ENCODE peak calls at places on chromosomes 12 and 14, in ten cellular contexts. G, D, W, R, O, C, Q, T, L and H are unnamed samples.

GRCh38 chr12:120710805-120711296 is 593 bp downstream of the UNC119B start:
- DNase-seq in D (no peak), L (no peak), G (peak; percentile 37), W (no peak), O (peak; percentile 65), C (peak; percentile 70), T (peak; percentile 22), Q (peak; percentile 65), R (no peak), H (peak; percentile 47)

GRCh38 chr14:21205678-21206581 is 50.1 kb upstream of the OR5AU1 start:
- DNase-seq in T (no peak), L (no peak), R (no peak), D (no peak), Q (no peak), G (no peak), W (no peak), C (no peak), O (no peak), H (no peak)

GRCh38 chr14:45426685-45427282 is 173.8 kb upstream of the MIS18BP1 start:
- DNase-seq in L (peak; percentile 46), W (peak; percentile 65), R (no peak), O (peak; percentile 75), C (no peak), D (peak; percentile 50), T (no peak), Q (peak; percentile 54), G (peak; percentile 39), H (peak; percentile 22)

GRCh38 chr12:30862486-30862885 is 64.1 kb upstream of the TSPAN11 start:
- DNase-seq in R (no peak), Q (no peak), C (no peak), T (no peak), D (no peak), G (no peak), L (peak; percentile 90), W (peak; percentile 85), O (no peak), H (no peak)

GRCh38 chr12:27969011-27969900 is 3.3 kb downstream of the PTHLH start:
- DNase-seq in R (peak; percentile 58), C (peak; percentile 63), T (peak; percentile 29), D (no peak), W (peak; percentile 51), Q (no peak), L (peak; percentile 29), O (peak; percentile 54), G (no peak), H (peak; percentile 31)

GRCh38 chr14:55974046-55974582 is 144.1 kb upstream of the PELI2 start:
- DNase-seq in G (no peak), L (peak; percentile 16), D (no peak), T (no peak), Q (no peak), W (no peak), O (no peak), R (no peak), C (no peak), H (no peak)

GRCh38 chr12:80627773-80628172 is 79.7 kb upstream of the MYF6 start:
- DNase-seq in T (no peak), R (no peak), G (no peak), W (peak; percentile 79), D (peak; percentile 82), L (peak; percentile 76), O (no peak), C (no peak), Q (no peak), H (no peak)

GRCh38 chr12:92505373-92506340 is 197.1 kb upstream of the PLEKHG7 start:
- DNase-seq in D (no peak), G (peak; percentile 87), C (peak; percentile 66), O (peak; percentile 51), R (peak; percentile 70), L (peak; percentile 65), W (peak; percentile 67), T (no peak), Q (peak; percentile 73), H (no peak)

GRCh38 chr12:101298426-101298825 is 18.5 kb downstream of the UTP20 start:
- DNase-seq in R (no peak), L (peak; percentile 62), W (peak; percentile 93), Q (no peak), G (no peak), D (peak; percentile 50), T (peak; percentile 10), O (no peak), C (no peak), H (no peak)

DNA sequence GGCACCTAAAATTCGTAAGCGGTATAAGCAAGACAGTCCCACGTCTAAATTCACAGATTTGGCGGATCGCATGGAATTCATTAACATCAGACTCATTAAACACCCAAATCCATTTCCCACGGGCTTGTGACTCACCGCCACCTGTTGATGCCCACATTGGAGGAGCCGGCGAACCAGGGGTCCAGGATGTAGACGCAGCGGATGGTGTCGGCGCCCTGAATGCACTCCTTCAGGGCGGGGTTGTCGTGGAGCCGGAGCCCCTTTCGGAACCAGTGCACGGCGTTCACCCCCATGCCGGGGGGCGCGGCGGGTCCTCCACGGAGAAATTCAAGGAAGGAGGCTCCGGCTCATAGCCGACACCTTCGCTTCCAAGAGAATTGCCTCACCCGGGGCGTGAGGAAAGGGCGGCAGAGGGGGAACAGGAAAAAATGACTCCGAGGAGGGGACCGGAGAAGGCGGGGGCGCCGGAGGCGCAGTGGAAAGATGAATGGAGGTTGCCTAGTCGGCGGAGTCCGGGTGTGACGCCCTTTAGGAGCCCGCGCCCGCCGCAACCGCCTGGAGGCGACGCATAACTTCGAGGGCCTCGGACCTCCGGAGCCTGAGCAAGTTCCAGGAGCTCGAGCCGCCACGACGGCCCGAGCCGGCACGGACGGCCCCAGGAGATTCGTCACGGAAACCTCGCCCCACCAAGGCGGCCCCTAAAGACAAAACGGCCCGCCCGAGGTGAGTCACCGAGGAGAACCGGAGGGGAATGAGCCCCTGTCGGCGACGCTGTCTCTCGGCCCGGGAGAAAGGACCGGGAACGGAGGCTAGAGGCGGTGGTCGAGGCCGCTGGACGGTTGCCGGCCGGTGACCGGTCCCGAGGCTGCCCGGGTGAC is 441 bp downstream of the CRY1 start:
- DNase-seq in T (peak; percentile 34), D (peak; percentile 53), R (peak; percentile 90), L (no peak), O (peak; percentile 73), W (peak; percentile 52), G (peak; percentile 38), C (peak; percentile 82), Q (no peak), H (no peak)
- TF ChIP-seq CTCF in T (no peak), D (peak; percentile 0), R (no peak), L (no peak), O (no peak), W (no peak), G (no peak), C (no peak), Q (no peak), H (no peak)

GRCh38 chr14:52951730-52952481 is 1.1 kb upstream of the FERMT2 start:
- DNase-seq in O (peak; percentile 79), L (peak; percentile 87), T (peak; percentile 51), W (peak; percentile 92), D (peak; percentile 48), Q (no peak), G (peak; percentile 35), R (no peak), C (no peak), H (peak; percentile 50)
- TF ChIP-seq CTCF in O (peak; percentile 38), L (peak; percentile 64), T (peak; percentile 44), W (peak; percentile 70), D (no peak), Q (no peak), G (peak; percentile 3), R (no peak), C (peak; percentile 49), H (peak; percentile 11)

GRCh38 chr12:57397441-57397840 is 33.4 kb downstream of the R3HDM2 start:
- DNase-seq in W (no peak), R (no peak), O (no peak), Q (no peak), G (no peak), L (no peak), C (no peak), T (no peak), D (no peak), H (no peak)
- TF ChIP-seq CTCF in W (no peak), R (no peak), O (no peak), Q (no peak), G (no peak), L (no peak), C (no peak), T (no peak), D (no peak), H (no peak)

GRCh38 chr12:67068204-67068731 is 200.9 kb upstream of the CAND1 start:
- DNase-seq in G (no peak), O (peak; percentile 74), W (no peak), T (peak; percentile 29), C (no peak), L (no peak), R (no peak), D (no peak), Q (peak; percentile 5), H (peak; percentile 4)
- TF ChIP-seq CTCF in G (no peak), O (peak; percentile 51), W (no peak), T (no peak), C (no peak), L (no peak), R (no peak), D (no peak), Q (peak; percentile 26), H (no peak)

GRCh38 chr12:57270966-57271470 is 20.0 kb upstream of the STAC3 start:
- DNase-seq in Q (no peak), W (no peak), L (peak; percentile 19), C (no peak), D (no peak), T (no peak), R (no peak), G (no peak), O (no peak), H (no peak)
- TF ChIP-seq CTCF in Q (no peak), W (peak; percentile 5), L (no peak), C (no peak), D (no peak), T (no peak), R (no peak), G (no peak), O (no peak), H (no peak)

DNA sequence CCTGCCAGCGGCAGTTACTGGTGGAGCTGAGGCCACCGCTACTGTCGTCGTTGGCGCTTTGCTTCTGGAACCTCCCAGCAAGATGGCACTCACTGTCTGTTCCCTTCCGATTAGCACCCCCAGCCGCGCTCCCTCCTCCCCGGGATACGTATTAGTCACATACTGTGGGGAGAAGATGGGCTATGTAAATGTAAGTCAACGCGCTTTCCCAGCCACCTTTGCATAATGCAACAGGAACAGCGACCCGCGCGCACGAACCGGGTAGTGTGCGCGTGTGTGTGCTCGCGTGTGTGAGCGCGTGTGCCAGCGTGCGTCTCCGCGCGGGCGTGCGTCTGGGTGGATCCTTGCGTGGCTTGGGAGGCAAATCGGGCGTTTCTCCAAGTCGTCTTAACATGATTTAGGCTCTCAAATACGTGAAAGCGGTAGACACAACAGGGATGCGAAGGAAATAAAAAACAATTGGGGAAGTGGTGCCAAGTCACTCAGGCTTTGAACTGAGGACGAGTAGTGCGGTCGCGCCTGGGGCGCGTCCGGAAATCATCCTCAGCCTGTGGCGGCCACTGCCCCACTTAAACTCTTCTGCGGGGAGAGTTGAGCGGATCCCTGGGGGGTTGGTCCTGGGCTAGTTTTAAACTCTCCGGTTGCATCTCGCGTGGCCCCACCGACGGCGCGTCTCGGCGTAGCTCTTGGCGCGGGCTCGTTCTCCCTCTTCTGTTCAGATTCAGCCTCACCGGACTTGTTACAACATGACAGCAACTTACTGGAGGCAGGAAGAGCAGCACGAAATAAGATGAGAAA is 1.8 kb downstream of the FLRT2 start:
- DNase-seq in D (peak; percentile 74), R (peak; percentile 84), T (peak; percentile 13), C (peak; percentile 74), O (peak; percentile 67), L (peak; percentile 87), Q (no peak), G (no peak), W (peak; percentile 96), H (no peak)
- TF ChIP-seq CTCF in D (peak; percentile 53), R (no peak), T (no peak), C (peak; percentile 11), O (peak; percentile 30), L (peak; percentile 34), Q (no peak), G (no peak), W (peak; percentile 74), H (no peak)